ENCODE peak calls at places on chromosomes 13 and 19, in four cellular contexts. S is heart right ventricle, Y is cardiac fibroblast, K is IMR-90. Z is an unnamed sample.

GRCh38 chr13:80881495-80882482 is 540.9 kb upstream of the SPRY2 start:
- DNase-seq in S (no peak), Y (peak), K (no peak), Z (peak)

GRCh38 chr19:6768236-6768785 is 1.1 kb upstream of the SH2D3A start:
- DNase-seq in K (no peak), S (no peak), Y (no peak), Z (no peak)

GRCh38 chr19:2722541-2723344 is 1.6 kb upstream of the DIRAS1 start:
- DNase-seq in S (peak), K (peak), Y (peak), Z (peak)

GRCh38 chr13:23695711-23696512 is 125.7 kb downstream of the TNFRSF19 start:
- DNase-seq in S (peak), Y (no peak), K (no peak), Z (no peak)

GRCh38 chr13:30735025-30735967 is at the start of gene ALOX5AP:
- DNase-seq in K (no peak), Y (no peak), S (no peak), Z (no peak)

GRCh38 chr13:33519561-33520479 is 234.3 kb upstream of the STARD13 start:
- DNase-seq in S (no peak), Y (peak), K (peak), Z (peak)

GRCh38 chr13:113528798-113529180 is 38.3 kb upstream of the DCUN1D2 start:
- DNase-seq in K (no peak), Y (no peak), S (no peak), Z (no peak)

GRCh38 chr19:33662391-33662790 is 40.6 kb downstream of the CHST8 start:
- DNase-seq in K (no peak), Y (no peak), S (no peak), Z (no peak)

GRCh38 chr13:92694047-92694446 is 532.6 kb upstream of the GPC6 start:
- DNase-seq in S (no peak), Y (no peak), K (no peak), Z (no peak)

GRCh38 chr19:17107546-17108452 is 32.2 kb downstream of the MYO9B start:
- DNase-seq in S (peak), Y (peak), K (peak), Z (peak)

GRCh38 chr13:100674363-100674847 is at the start of gene TMTC4:
- DNase-seq in S (no peak), Y (no peak), K (no peak), Z (no peak)

GRCh38 chr19:294819-295686 is 3.9 kb upstream of the PLPP2 start:
- DNase-seq in K (peak), S (no peak), Y (peak), Z (peak)
- H3K4me3 ChIP-seq in K (no peak), S (no peak), Y (no peak), Z (no peak)

DNA sequence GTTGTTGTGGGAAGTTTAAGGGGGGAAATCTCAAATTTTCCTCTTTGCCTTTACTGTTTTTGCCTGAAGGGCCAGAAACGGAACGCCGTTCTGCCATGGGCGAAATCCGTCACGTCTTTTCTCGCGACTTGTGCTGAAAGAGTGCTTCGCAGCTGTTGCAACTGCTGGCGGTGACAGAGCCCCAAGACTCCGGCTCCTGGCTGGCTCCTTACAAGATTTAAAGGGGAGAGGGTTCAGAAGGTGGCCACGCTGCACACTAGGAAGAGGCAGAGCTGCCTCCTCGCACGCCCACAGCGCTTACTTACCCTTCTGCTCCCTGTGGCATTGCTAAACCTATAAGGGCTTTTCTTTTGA is 320.3 kb downstream of the ZNF536 start:
- DNase-seq in K (no peak), Y (peak), S (no peak), Z (no peak)
- H3K4me3 ChIP-seq in K (no peak), Y (no peak), S (no peak), Z (no peak)

GRCh38 chr19:21571316-21571715 is 65.9 kb downstream of the ZNF429 start:
- DNase-seq in K (no peak), Y (no peak), S (no peak), Z (no peak)

GRCh38 chr19:21566073-21566472 is 60.7 kb downstream of the ZNF429 start:
- DNase-seq in S (no peak), K (no peak), Y (no peak), Z (no peak)

GRCh38 chr19:21574607-21575006 is 69.2 kb downstream of the ZNF429 start:
- DNase-seq in Y (no peak), K (no peak), S (no peak), Z (no peak)

GRCh38 chr19:21568816-21569496 is 63.6 kb downstream of the ZNF429 start:
- DNase-seq in S (peak), K (peak), Y (peak), Z (peak)

GRCh38 chr19:21569497-21569870 is 64.1 kb downstream of the ZNF429 start:
- DNase-seq in K (no peak), Y (peak), S (no peak), Z (no peak)
- H3K4me3 ChIP-seq in K (peak), Y (no peak), S (no peak), Z (no peak)

DNA sequence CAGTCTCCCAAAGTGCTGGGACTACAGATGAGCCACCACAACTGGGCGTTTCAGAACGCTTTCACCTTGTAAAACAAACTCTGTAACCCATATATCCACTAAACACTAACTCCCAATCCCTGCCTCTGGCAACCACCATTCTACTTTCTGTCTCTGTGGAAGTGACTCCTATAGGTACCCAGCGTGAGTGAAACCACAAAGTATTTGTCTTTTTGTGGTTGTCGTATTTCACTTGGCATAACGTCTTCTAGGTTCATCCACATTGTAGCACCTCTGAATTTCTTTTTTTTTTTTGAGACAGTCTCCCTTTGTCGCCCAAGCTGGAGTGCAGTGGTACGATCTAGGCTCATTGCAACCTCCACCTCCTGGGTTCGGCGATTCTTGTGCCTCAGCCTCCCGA is 44.8 kb downstream of the BRD4 start:
- DNase-seq in K (no peak), Y (no peak), S (no peak), Z (no peak)
- H3K4me3 ChIP-seq in K (no peak), Y (no peak), S (no peak), Z (no peak)

Z was measured in fibroblast of pulmonary artery.